ENCODE peak calls at places on chromosomes 12 and 14, in ten cellular contexts. Z, P, A, S, Y, Q, U, H, B and J are unnamed samples.

GRCh38 chr14:44914849-44915248 is 46.9 kb downstream of the KLHL28 start:
- DNase-seq in U (no peak), P (peak; percentile 25), Q (no peak), B (no peak), Z (no peak), Y (no peak), H (no peak), A (peak; percentile 64), S (no peak), J (no peak)

GRCh38 chr12:69008510-69008909 is 75.5 kb upstream of the CPM start:
- DNase-seq in H (no peak), S (no peak), U (no peak), P (no peak), B (no peak), Q (peak; percentile 93), A (no peak), Y (no peak), Z (no peak), J (no peak)

GRCh38 chr12:87975879-87976278 is 53.3 kb downstream of the C12orf50 start:
- DNase-seq in Q (no peak), Z (no peak), P (no peak), H (no peak), S (no peak), B (no peak), Y (no peak), A (no peak), U (no peak), J (no peak)

GRCh38 chr12:75783093-75783877 is 248.3 kb downstream of the PHLDA1 start:
- DNase-seq in Z (peak; percentile 74), Y (no peak), Q (no peak), H (peak; percentile 2), S (no peak), B (no peak), P (peak; percentile 34), U (no peak), A (no peak), J (no peak)

GRCh38 chr12:6434205-6435180 is 10.3 kb upstream of the CD27 start:
- DNase-seq in P (no peak), Q (no peak), B (no peak), Z (peak; percentile 35), H (no peak), S (no peak), Y (no peak), A (no peak), U (no peak), J (no peak)

GRCh38 chr12:62986844-62987243 is 51.9 kb upstream of the PPM1H start:
- DNase-seq in H (no peak), Q (no peak), Z (no peak), B (no peak), S (no peak), Y (no peak), U (no peak), A (no peak), P (no peak), J (no peak)

GRCh38 chr12:2301531-2302461 is 249.0 kb downstream of the CACNA1C start:
- DNase-seq in B (peak; percentile 60), S (no peak), H (no peak), P (peak; percentile 71), U (no peak), Z (peak; percentile 95), Q (peak; percentile 20), Y (no peak), A (no peak), J (no peak)

GRCh38 chr12:80632835-80633234 is 74.6 kb upstream of the MYF6 start:
- DNase-seq in A (peak; percentile 89), H (no peak), Z (no peak), S (no peak), B (no peak), U (no peak), Q (peak; percentile 29), P (no peak), Y (no peak), J (peak; percentile 36)

DNA sequence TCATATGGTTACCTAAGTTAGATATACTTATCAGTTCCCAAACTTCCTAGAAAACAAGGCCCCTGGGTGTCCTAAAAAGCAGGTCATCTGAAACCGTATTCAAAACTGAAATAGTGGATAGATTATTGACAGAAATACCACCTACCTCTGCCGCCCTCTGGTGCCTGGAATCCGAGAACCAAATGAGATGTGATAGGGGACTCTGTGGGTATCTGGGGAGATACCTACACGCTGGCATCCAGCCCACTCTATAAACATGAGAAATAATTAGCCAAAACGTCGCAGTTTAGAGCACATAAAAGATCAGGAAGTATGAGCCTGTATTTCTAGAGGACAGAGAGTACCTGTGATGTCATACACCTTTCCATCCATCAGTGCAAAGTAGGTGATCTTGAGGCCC is 4.4 kb downstream of the ORMDL2 start:
- DNase-seq in S (no peak), U (no peak), A (peak; percentile 67), Q (no peak), B (no peak), P (no peak), Z (no peak), Y (no peak), H (no peak), J (no peak)
- TF ChIP-seq CTCF in S (no peak), U (no peak), A (peak; percentile 73), Q (peak; percentile 25), B (peak; percentile 43), P (peak; percentile 29), Z (no peak), Y (no peak), H (no peak), J (peak; percentile 5)

DNA sequence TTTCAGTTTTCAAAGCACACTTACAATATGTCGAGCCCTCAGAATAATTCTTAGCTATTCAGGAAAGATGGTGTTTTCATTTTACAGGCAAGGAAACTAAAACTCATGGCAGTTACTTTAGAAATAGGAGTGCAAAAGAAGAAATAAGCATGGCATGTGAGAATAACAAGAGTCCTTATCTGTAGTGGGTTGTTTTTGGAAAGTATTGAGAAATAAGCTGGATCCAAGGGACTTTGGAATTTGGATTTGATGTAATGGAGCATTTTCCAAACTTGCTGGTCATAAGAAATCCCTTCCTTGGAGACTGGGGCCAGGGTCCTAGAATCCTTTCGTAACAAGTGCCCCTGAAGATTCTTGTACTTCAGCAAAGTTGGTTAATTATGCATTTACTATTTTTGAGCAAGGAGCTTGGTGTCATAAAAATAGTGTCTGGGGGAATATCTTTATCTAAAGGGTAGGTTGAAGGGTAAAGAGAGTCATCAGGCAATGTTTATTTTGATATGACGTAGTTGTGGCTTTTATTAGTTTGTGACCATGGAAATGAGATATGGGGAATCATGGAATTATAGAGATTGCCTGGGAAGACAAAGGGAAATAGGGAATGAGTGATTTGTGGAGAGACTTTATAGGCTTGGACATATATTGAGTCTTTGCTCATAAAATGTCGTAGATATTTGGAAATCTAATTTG is 53.9 kb downstream of the WNK1 start:
- DNase-seq in B (no peak), Y (no peak), Z (no peak), Q (no peak), U (no peak), P (peak; percentile 66), A (no peak), S (no peak), H (no peak), J (no peak)
- H3K27ac ChIP-seq in B (no peak overlapping the region), Y (no peak overlapping the region), Z (peak overlapping the region; percentile 36), Q (no peak overlapping the region), U (no peak overlapping the region), P (peak overlapping the region; percentile 43), A (no peak overlapping the region), S (no peak overlapping the region), H (no peak overlapping the region), J (no peak overlapping the region)

GRCh38 chr12:56162468-56163290 is 4.5 kb downstream of the MYL6 start:
- DNase-seq in H (no peak), Q (no peak), A (peak; percentile 64), P (no peak), U (no peak), Y (no peak), S (no peak), B (no peak), Z (no peak), J (peak; percentile 51)

GRCh38 chr12:56161677-56162351 is 3.7 kb downstream of the MYL6 start:
- DNase-seq in A (peak; percentile 23), H (no peak), P (no peak), Y (no peak), B (no peak), U (no peak), Q (no peak), S (no peak), Z (no peak), J (no peak)

GRCh38 chr12:56159482-56160105 is 1.4 kb downstream of the MYL6 start:
- DNase-seq in H (no peak), S (no peak), Y (no peak), P (no peak), Q (no peak), Z (no peak), B (no peak), A (no peak), U (no peak), J (no peak)

GRCh38 chr12:56160160-56160763 is 2.1 kb downstream of the MYL6 start:
- DNase-seq in S (no peak), Y (no peak), H (no peak), Z (no peak), P (no peak), B (no peak), U (no peak), Q (peak; percentile 54), A (peak; percentile 59), J (no peak)

DNA sequence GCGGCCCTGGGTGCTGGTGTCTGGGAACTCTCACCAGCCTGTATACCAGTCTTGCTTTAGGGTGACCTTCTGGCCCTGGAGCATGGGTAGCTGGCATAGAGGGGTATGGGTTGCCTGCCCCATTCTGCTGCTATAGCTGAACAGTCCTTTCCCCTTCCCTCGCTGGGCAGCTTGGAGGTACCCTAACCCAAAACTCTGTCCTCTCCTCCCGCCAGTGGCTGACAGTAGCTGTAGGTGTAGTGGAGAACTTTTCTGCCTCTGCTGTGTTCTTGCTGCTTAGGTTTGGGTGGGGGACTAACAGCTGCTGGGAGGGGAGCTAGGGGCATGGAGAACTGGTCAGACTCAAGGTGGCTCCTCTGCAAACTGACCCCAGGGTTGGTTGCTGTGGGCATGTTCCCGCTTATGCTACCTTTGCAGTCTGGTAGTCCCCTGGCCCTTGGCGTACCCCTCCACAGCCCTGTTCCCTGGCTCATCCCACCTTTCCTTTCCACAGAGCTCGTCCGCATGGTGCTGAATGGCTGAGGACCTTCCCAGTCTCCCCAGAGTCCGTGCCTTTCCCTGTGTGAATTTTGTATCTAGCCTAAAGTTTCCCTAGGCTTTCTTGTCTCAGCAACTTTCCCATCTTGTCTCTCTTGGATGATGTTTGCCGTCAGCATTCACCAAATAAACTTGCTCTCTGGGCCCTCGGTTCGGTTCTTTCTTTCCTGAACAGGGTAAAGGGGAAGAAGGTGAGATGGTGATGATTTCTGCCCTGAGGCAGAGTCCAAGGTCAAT is 2.9 kb downstream of the MYL6 start:
- DNase-seq in H (no peak), Q (no peak), Z (no peak), A (no peak), Y (no peak), B (no peak), S (no peak), U (no peak), P (no peak), J (no peak)
- H3K4me3 ChIP-seq in H (peak overlapping the region; percentile 93), Q (peak overlapping the region; percentile 82), Z (peak overlapping the region; percentile 77), A (peak overlapping the region; percentile 84), Y (peak overlapping the region; percentile 91), B (peak overlapping the region; percentile 99), S (peak overlapping the region; percentile 28), U (peak overlapping the region; percentile 92), P (peak overlapping the region; percentile 99), J (no peak overlapping the region)

GRCh38 chr12:113103756-113104450 is 31.7 kb downstream of the RASAL1 start:
- DNase-seq in Z (no peak), U (no peak), A (peak; percentile 89), Q (peak; percentile 27), Y (no peak), B (no peak), P (no peak), H (no peak), S (no peak), J (no peak)

GRCh38 chr12:113108308-113108707 is 27.3 kb downstream of the RASAL1 start:
- DNase-seq in A (no peak), S (no peak), P (no peak), H (no peak), Z (no peak), Q (no peak), Y (no peak), U (no peak), B (no peak), J (no peak)

GRCh38 chr12:113106361-113106760 is 29.2 kb downstream of the RASAL1 start:
- DNase-seq in Y (no peak), Z (no peak), S (no peak), A (no peak), Q (no peak), H (no peak), U (no peak), P (no peak), B (no peak), J (no peak)

GRCh38 chr12:113104953-113105510 is 30.5 kb downstream of the RASAL1 start:
- DNase-seq in U (no peak), A (no peak), Z (no peak), B (no peak), H (no peak), P (no peak), S (no peak), Q (no peak), Y (no peak), J (no peak)

GRCh38 chr12:113105606-113106271 is 29.8 kb downstream of the RASAL1 start:
- DNase-seq in Y (no peak), U (no peak), Z (no peak), P (no peak), H (no peak), Q (no peak), S (no peak), A (no peak), B (no peak), J (no peak)
- TF ChIP-seq CTCF in Y (no peak), U (no peak), Z (no peak), P (no peak), H (no peak), Q (no peak), S (no peak), A (no peak), B (no peak), J (no peak)